ENCODE peak calls at places on chromosome 12, in nine cellular contexts. One of them, this sample, is unnamed. For H3K9me3 and H3K4me1, the result is how much of the 10 kb centered on the place peaks cover.

GRCh38 chr12:47739959-47740358 is 14.7 kb upstream of the ENDOU start:
- DNase-seq in tibial nerve: no peak
- DNase-seq in K562: peak
- DNase-seq in lower lobe of right lung: no peak
- DNase-seq in HCT116: no peak
- DNase-seq in mammary epithelial cell: no peak
- DNase-seq in PC-3: no peak
- DNase-seq in adrenal gland: no peak
- DNase-seq in body of pancreas: no peak
- DNase-seq in this sample: no peak

GRCh38 chr12:131235871-131236271 is 282.2 kb downstream of the ADGRD1 start:
- DNase-seq in tibial nerve: no peak
- DNase-seq in K562: no peak
- DNase-seq in lower lobe of right lung: no peak
- DNase-seq in HCT116: no peak
- DNase-seq in mammary epithelial cell: no peak
- DNase-seq in PC-3: no peak
- DNase-seq in adrenal gland: no peak
- DNase-seq in body of pancreas: no peak
- DNase-seq in this sample: no peak

GRCh38 chr12:52074656-52075408 is 4.7 kb upstream of the SMIM41 start:
- DNase-seq in tibial nerve: no peak
- DNase-seq in K562: no peak
- DNase-seq in lower lobe of right lung: peak
- DNase-seq in HCT116: no peak
- DNase-seq in mammary epithelial cell: no peak
- DNase-seq in PC-3: no peak
- DNase-seq in adrenal gland: no peak
- DNase-seq in body of pancreas: no peak
- DNase-seq in this sample: no peak

GRCh38 chr12:116302200-116303075 is 24.9 kb upstream of the MED13L start:
- DNase-seq in tibial nerve: no peak
- DNase-seq in K562: no peak
- DNase-seq in lower lobe of right lung: no peak
- DNase-seq in HCT116: no peak
- DNase-seq in mammary epithelial cell: no peak
- DNase-seq in PC-3: no peak
- DNase-seq in adrenal gland: no peak
- DNase-seq in body of pancreas: no peak
- DNase-seq in this sample: no peak

GRCh38 chr12:56001446-56002100 is 4.5 kb downstream of the SUOX start:
- DNase-seq in tibial nerve: no peak
- DNase-seq in K562: no peak
- DNase-seq in lower lobe of right lung: no peak
- DNase-seq in HCT116: no peak
- DNase-seq in mammary epithelial cell: no peak
- DNase-seq in PC-3: no peak
- DNase-seq in adrenal gland: no peak
- DNase-seq in body of pancreas: no peak
- DNase-seq in this sample: no peak

GRCh38 chr12:93318720-93319522 is 58.8 kb upstream of the NUDT4 start:
- DNase-seq in tibial nerve: no peak
- DNase-seq in K562: no peak
- DNase-seq in lower lobe of right lung: no peak
- DNase-seq in HCT116: no peak
- DNase-seq in mammary epithelial cell: no peak
- DNase-seq in PC-3: no peak
- DNase-seq in adrenal gland: no peak
- DNase-seq in body of pancreas: no peak
- DNase-seq in this sample: no peak

GRCh38 chr12:111429760-111430417 is 24.2 kb downstream of the SH2B3 start:
- DNase-seq in tibial nerve: no peak
- DNase-seq in K562: no peak
- DNase-seq in lower lobe of right lung: no peak
- DNase-seq in HCT116: no peak
- DNase-seq in mammary epithelial cell: no peak
- DNase-seq in PC-3: no peak
- DNase-seq in adrenal gland: no peak
- DNase-seq in body of pancreas: no peak
- DNase-seq in this sample: no peak

GRCh38 chr12:120981407-120981921 is 3.1 kb downstream of the HNF1A start:
- DNase-seq in tibial nerve: no peak
- DNase-seq in K562: no peak
- DNase-seq in lower lobe of right lung: no peak
- DNase-seq in HCT116: no peak
- DNase-seq in mammary epithelial cell: no peak
- DNase-seq in PC-3: no peak
- DNase-seq in adrenal gland: no peak
- DNase-seq in body of pancreas: no peak
- DNase-seq in this sample: no peak

GRCh38 chr12:25583545-25583944 is 30.5 kb upstream of the LMNTD1 start:
- DNase-seq in tibial nerve: no peak
- DNase-seq in K562: peak
- DNase-seq in lower lobe of right lung: no peak
- DNase-seq in HCT116: peak
- DNase-seq in mammary epithelial cell: no peak
- DNase-seq in PC-3: peak
- DNase-seq in adrenal gland: peak
- DNase-seq in body of pancreas: peak
- DNase-seq in this sample: no peak

GRCh38 chr12:91361864-91362263 is 179.2 kb upstream of the DCN start:
- DNase-seq in tibial nerve: no peak
- DNase-seq in K562: peak
- DNase-seq in lower lobe of right lung: no peak
- DNase-seq in HCT116: peak
- DNase-seq in mammary epithelial cell: peak
- DNase-seq in PC-3: peak
- DNase-seq in adrenal gland: no peak
- DNase-seq in body of pancreas: no peak
- DNase-seq in this sample: no peak

GRCh38 chr12:42935756-42936155 is 346.2 kb upstream of the PRICKLE1 start:
- DNase-seq in tibial nerve: no peak
- DNase-seq in K562: no peak
- DNase-seq in lower lobe of right lung: no peak
- DNase-seq in HCT116: no peak
- DNase-seq in mammary epithelial cell: peak
- DNase-seq in PC-3: peak
- DNase-seq in adrenal gland: no peak
- DNase-seq in body of pancreas: no peak
- DNase-seq in this sample: no peak

GRCh38 chr12:116774020-116774419 is 35.9 kb downstream of the RNFT2 start:
- DNase-seq in tibial nerve: no peak
- DNase-seq in K562: no peak
- DNase-seq in lower lobe of right lung: no peak
- DNase-seq in HCT116: no peak
- DNase-seq in mammary epithelial cell: no peak
- DNase-seq in PC-3: no peak
- DNase-seq in adrenal gland: no peak
- DNase-seq in body of pancreas: no peak
- DNase-seq in this sample: no peak

GRCh38 chr12:99957866-99958466 is 26.8 kb downstream of the ANKS1B start:
- DNase-seq in tibial nerve: no peak
- DNase-seq in K562: no peak
- DNase-seq in lower lobe of right lung: no peak
- DNase-seq in HCT116: no peak
- DNase-seq in mammary epithelial cell: no peak
- DNase-seq in PC-3: no peak
- DNase-seq in adrenal gland: no peak
- DNase-seq in body of pancreas: no peak
- DNase-seq in this sample: no peak

GRCh38 chr12:122850695-122851350 is 15.6 kb downstream of the HIP1R start:
- DNase-seq in tibial nerve: no peak
- DNase-seq in K562: no peak
- DNase-seq in lower lobe of right lung: no peak
- DNase-seq in HCT116: no peak
- DNase-seq in mammary epithelial cell: no peak
- DNase-seq in PC-3: peak
- DNase-seq in adrenal gland: peak
- DNase-seq in body of pancreas: no peak
- DNase-seq in this sample: no peak

GRCh38 chr12:31989987-31990386 is 30.8 kb downstream of the RESF1 start:
- DNase-seq in tibial nerve: no peak
- DNase-seq in K562: no peak
- DNase-seq in lower lobe of right lung: no peak
- DNase-seq in HCT116: no peak
- DNase-seq in mammary epithelial cell: peak
- DNase-seq in PC-3: no peak
- DNase-seq in adrenal gland: no peak
- DNase-seq in body of pancreas: no peak
- DNase-seq in this sample: no peak

GRCh38 chr12:75820848-75821578 is 210.6 kb downstream of the PHLDA1 start:
- DNase-seq in tibial nerve: no peak
- DNase-seq in K562: no peak
- DNase-seq in lower lobe of right lung: no peak
- DNase-seq in HCT116: no peak
- DNase-seq in mammary epithelial cell: peak
- DNase-seq in PC-3: peak
- DNase-seq in adrenal gland: peak
- DNase-seq in body of pancreas: no peak
- DNase-seq in this sample: no peak

GRCh38 chr12:113030875-113031525 is 25.5 kb upstream of the DTX1 start:
- DNase-seq in tibial nerve: no peak
- DNase-seq in K562: peak
- DNase-seq in lower lobe of right lung: no peak
- DNase-seq in HCT116: peak
- DNase-seq in mammary epithelial cell: peak
- DNase-seq in PC-3: peak
- DNase-seq in adrenal gland: peak
- DNase-seq in body of pancreas: peak
- DNase-seq in this sample: no peak

GRCh38 chr12:30117483-30117882 is 333.7 kb upstream of the TMTC1 start:
- DNase-seq in tibial nerve: no peak
- DNase-seq in K562: no peak
- DNase-seq in lower lobe of right lung: no peak
- DNase-seq in HCT116: no peak
- DNase-seq in mammary epithelial cell: no peak
- DNase-seq in PC-3: no peak
- DNase-seq in adrenal gland: no peak
- DNase-seq in body of pancreas: no peak
- DNase-seq in this sample: no peak

GRCh38 chr12:34333337-34333736 is 311.0 kb downstream of the ALG10 start:
- DNase-seq in tibial nerve: no peak
- DNase-seq in K562: peak
- DNase-seq in lower lobe of right lung: no peak
- DNase-seq in HCT116: no peak
- DNase-seq in mammary epithelial cell: no peak
- DNase-seq in PC-3: peak
- DNase-seq in adrenal gland: no peak
- DNase-seq in body of pancreas: no peak
- DNase-seq in this sample: no peak
- H3K9me3 ChIP-seq in tibial nerve: under half
- H3K9me3 ChIP-seq in K562: under half
- H3K9me3 ChIP-seq in lower lobe of right lung: under half
- H3K9me3 ChIP-seq in HCT116: under half
- H3K9me3 ChIP-seq in mammary epithelial cell: half or more
- H3K9me3 ChIP-seq in PC-3: under half
- H3K9me3 ChIP-seq in adrenal gland: under half
- H3K9me3 ChIP-seq in body of pancreas: under half
- H3K9me3 ChIP-seq in this sample: half or more

GRCh38 chr12:6226002-6226700 is 26.0 kb downstream of the CD9 start:
- DNase-seq in tibial nerve: peak
- DNase-seq in K562: no peak
- DNase-seq in lower lobe of right lung: no peak
- DNase-seq in HCT116: no peak
- DNase-seq in mammary epithelial cell: peak
- DNase-seq in PC-3: no peak
- DNase-seq in adrenal gland: peak
- DNase-seq in body of pancreas: peak
- DNase-seq in this sample: peak
- H3K4me1 ChIP-seq in tibial nerve: under half
- H3K4me1 ChIP-seq in K562: under half
- H3K4me1 ChIP-seq in lower lobe of right lung: half or more
- H3K4me1 ChIP-seq in HCT116: half or more
- H3K4me1 ChIP-seq in mammary epithelial cell: half or more
- H3K4me1 ChIP-seq in PC-3: half or more
- H3K4me1 ChIP-seq in adrenal gland: half or more
- H3K4me1 ChIP-seq in body of pancreas: half or more
- H3K4me1 ChIP-seq in this sample: half or more

GRCh38 chr12:77047341-77048202 is 17.8 kb downstream of the E2F7 start:
- DNase-seq in tibial nerve: no peak
- DNase-seq in K562: no peak
- DNase-seq in lower lobe of right lung: no peak
- DNase-seq in HCT116: no peak
- DNase-seq in mammary epithelial cell: no peak
- DNase-seq in PC-3: no peak
- DNase-seq in adrenal gland: no peak
- DNase-seq in body of pancreas: no peak
- DNase-seq in this sample: no peak
- TF ChIP-seq CTCF in tibial nerve: no peak
- TF ChIP-seq CTCF in K562: no peak
- TF ChIP-seq CTCF in lower lobe of right lung: no peak
- TF ChIP-seq CTCF in HCT116: no peak
- TF ChIP-seq CTCF in mammary epithelial cell: no peak
- TF ChIP-seq CTCF in PC-3: peak
- TF ChIP-seq CTCF in adrenal gland: no peak
- TF ChIP-seq CTCF in body of pancreas: no peak
- TF ChIP-seq CTCF in this sample: no peak

GRCh38 chr12:126572170-126572569 is 1506.9 kb downstream of the AACS start:
- DNase-seq in tibial nerve: no peak
- DNase-seq in K562: no peak
- DNase-seq in lower lobe of right lung: no peak
- DNase-seq in HCT116: no peak
- DNase-seq in mammary epithelial cell: no peak
- DNase-seq in PC-3: no peak
- DNase-seq in adrenal gland: no peak
- DNase-seq in body of pancreas: no peak
- DNase-seq in this sample: no peak

GRCh38 chr12:126570571-126570970 is 1505.3 kb downstream of the AACS start:
- DNase-seq in tibial nerve: no peak
- DNase-seq in K562: no peak
- DNase-seq in lower lobe of right lung: no peak
- DNase-seq in HCT116: no peak
- DNase-seq in mammary epithelial cell: no peak
- DNase-seq in PC-3: no peak
- DNase-seq in adrenal gland: no peak
- DNase-seq in body of pancreas: no peak
- DNase-seq in this sample: no peak

GRCh38 chr12:126569706-126570105 is 1504.5 kb downstream of the AACS start:
- DNase-seq in tibial nerve: no peak
- DNase-seq in K562: no peak
- DNase-seq in lower lobe of right lung: no peak
- DNase-seq in HCT116: no peak
- DNase-seq in mammary epithelial cell: no peak
- DNase-seq in PC-3: no peak
- DNase-seq in adrenal gland: no peak
- DNase-seq in body of pancreas: no peak
- DNase-seq in this sample: no peak

DNA sequence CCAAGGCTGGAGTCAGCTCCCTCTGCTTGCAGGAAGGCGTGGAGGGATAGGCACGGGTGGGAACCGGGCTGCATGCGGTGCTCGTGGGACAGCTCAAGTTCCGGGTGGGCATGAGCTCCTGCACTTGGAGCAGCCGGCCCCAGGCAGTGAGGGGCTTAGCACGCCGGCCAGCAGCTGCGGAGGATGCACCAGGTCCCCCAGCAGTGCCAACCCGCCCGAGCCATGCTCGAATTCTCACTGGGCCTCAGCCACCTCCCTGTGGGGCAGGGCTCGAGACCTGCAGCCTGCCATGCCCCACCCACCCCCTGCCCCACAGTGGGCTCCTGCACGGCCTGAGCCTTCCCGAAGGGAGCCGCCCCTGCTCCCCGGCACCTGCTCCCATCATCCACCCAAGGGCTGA is 1501.8 kb downstream of the AACS start:
- DNase-seq in tibial nerve: no peak
- DNase-seq in K562: no peak
- DNase-seq in lower lobe of right lung: no peak
- DNase-seq in HCT116: no peak
- DNase-seq in mammary epithelial cell: no peak
- DNase-seq in PC-3: no peak
- DNase-seq in adrenal gland: no peak
- DNase-seq in body of pancreas: no peak
- DNase-seq in this sample: no peak
- H3K9me3 ChIP-seq in tibial nerve: under half
- H3K9me3 ChIP-seq in K562: under half
- H3K9me3 ChIP-seq in lower lobe of right lung: under half
- H3K9me3 ChIP-seq in HCT116: under half
- H3K9me3 ChIP-seq in mammary epithelial cell: under half
- H3K9me3 ChIP-seq in PC-3: under half
- H3K9me3 ChIP-seq in adrenal gland: under half
- H3K9me3 ChIP-seq in body of pancreas: under half
- H3K9me3 ChIP-seq in this sample: under half